ENCODE peak calls at places on chromosome 12, in seven cellular contexts. N, S, H, Q, P, B and E are unnamed samples.

GRCh38 chr12:401235-402126 is at the start of gene CCDC77:
- DNase-seq in N (peak), S (peak), H (peak), Q (peak), P (peak), B (peak), E (peak)

GRCh38 chr12:27226319-27226984 is 17.6 kb upstream of the STK38L start:
- DNase-seq in N (no peak), S (no peak), H (no peak), Q (no peak), P (no peak), B (no peak), E (no peak)

GRCh38 chr12:29831173-29831572 is 47.4 kb upstream of the TMTC1 start:
- DNase-seq in N (no peak), S (no peak), H (no peak), Q (no peak), P (no peak), B (no peak), E (no peak)

GRCh38 chr12:47832263-47832933 is 12.7 kb upstream of the HDAC7 start:
- DNase-seq in N (peak), S (no peak), H (no peak), Q (no peak), P (no peak), B (no peak), E (no peak)

GRCh38 chr12:95607642-95608041 is 56.4 kb upstream of the USP44 start:
- DNase-seq in N (no peak), S (peak), H (no peak), Q (no peak), P (no peak), B (no peak), E (no peak)

GRCh38 chr12:3437986-3438385 is 53.0 kb upstream of the PRMT8 start:
- DNase-seq in N (no peak), S (no peak), H (no peak), Q (no peak), P (no peak), B (peak), E (no peak)

GRCh38 chr12:50984899-50985298 is 32.6 kb downstream of the HIGD1C start:
- DNase-seq in N (no peak), S (no peak), H (no peak), Q (no peak), P (no peak), B (no peak), E (no peak)

GRCh38 chr12:18382486-18382885 is 121.2 kb downstream of the PIK3C2G start:
- DNase-seq in N (no peak), S (no peak), H (no peak), Q (no peak), P (no peak), B (no peak), E (no peak)

GRCh38 chr12:88577537-88577936 is 2.7 kb downstream of the KITLG start:
- DNase-seq in N (no peak), S (no peak), H (no peak), Q (no peak), P (no peak), B (no peak), E (no peak)

GRCh38 chr12:85855305-85855704 is 18.8 kb upstream of the NTS start:
- DNase-seq in N (no peak), S (no peak), H (no peak), Q (no peak), P (no peak), B (no peak), E (no peak)

GRCh38 chr12:42204819-42205218 is 33.2 kb downstream of the YAF2 start:
- DNase-seq in N (no peak), S (no peak), H (no peak), Q (no peak), P (no peak), B (no peak), E (no peak)

GRCh38 chr12:12273291-12273957 is 6.6 kb upstream of the LRP6 start:
- DNase-seq in N (no peak), S (no peak), H (no peak), Q (no peak), P (no peak), B (no peak), E (no peak)

GRCh38 chr12:101670007-101670671 is 27.3 kb upstream of the CHPT1 start:
- DNase-seq in N (no peak), S (peak), H (no peak), Q (no peak), P (no peak), B (no peak), E (peak)

GRCh38 chr12:113684908-113685512 is 213.3 kb upstream of the LHX5 start:
- DNase-seq in N (no peak), S (no peak), H (no peak), Q (no peak), P (no peak), B (no peak), E (no peak)

GRCh38 chr12:66753810-66754209 is 74.9 kb upstream of the GRIP1 start:
- DNase-seq in N (no peak), S (no peak), H (no peak), Q (no peak), P (no peak), B (no peak), E (no peak)

GRCh38 chr12:24415934-24416333 is 466.5 kb upstream of the SOX5 start:
- DNase-seq in N (no peak), S (no peak), H (no peak), Q (no peak), P (no peak), B (no peak), E (no peak)

GRCh38 chr12:32039341-32039740 is 67.3 kb upstream of the BICD1 start:
- DNase-seq in N (no peak), S (no peak), H (no peak), Q (no peak), P (no peak), B (no peak), E (no peak)

GRCh38 chr12:27751386-27752047 is 28.5 kb upstream of the KLHL42 start:
- DNase-seq in N (no peak), S (peak), H (no peak), Q (no peak), P (no peak), B (no peak), E (no peak)

GRCh38 chr12:5124401-5124800 is 80.7 kb downstream of the KCNA5 start:
- DNase-seq in N (no peak), S (peak), H (no peak), Q (no peak), P (no peak), B (no peak), E (no peak)

GRCh38 chr12:85466906-85467305 is 186.9 kb downstream of the ALX1 start:
- DNase-seq in N (no peak), S (no peak), H (no peak), Q (no peak), P (no peak), B (no peak), E (no peak)

GRCh38 chr12:38653650-38654049 is 251.7 kb downstream of the CPNE8 start:
- DNase-seq in N (no peak), S (no peak), H (no peak), Q (no peak), P (no peak), B (no peak), E (no peak)

GRCh38 chr12:112971248-112971647 is 7.1 kb upstream of the OAS2 start:
- DNase-seq in N (no peak), S (no peak), H (no peak), Q (no peak), P (no peak), B (no peak), E (no peak)

GRCh38 chr12:83010169-83010804 is 323.6 kb downstream of the TMTC2 start:
- DNase-seq in N (no peak), S (no peak), H (no peak), Q (no peak), P (no peak), B (no peak), E (no peak)

GRCh38 chr12:89684131-89684530 is 24.5 kb downstream of the ATP2B1 start:
- DNase-seq in N (no peak), S (no peak), H (no peak), Q (no peak), P (no peak), B (no peak), E (no peak)

GRCh38 chr12:40171501-40171900 is 53.3 kb upstream of the LRRK2 start:
- DNase-seq in N (no peak), S (no peak), H (no peak), Q (no peak), P (no peak), B (no peak), E (no peak)

GRCh38 chr12:118418385-118419057 is 42.2 kb downstream of the SUDS3 start:
- DNase-seq in N (no peak), S (no peak), H (no peak), Q (no peak), P (no peak), B (no peak), E (no peak)

DNA sequence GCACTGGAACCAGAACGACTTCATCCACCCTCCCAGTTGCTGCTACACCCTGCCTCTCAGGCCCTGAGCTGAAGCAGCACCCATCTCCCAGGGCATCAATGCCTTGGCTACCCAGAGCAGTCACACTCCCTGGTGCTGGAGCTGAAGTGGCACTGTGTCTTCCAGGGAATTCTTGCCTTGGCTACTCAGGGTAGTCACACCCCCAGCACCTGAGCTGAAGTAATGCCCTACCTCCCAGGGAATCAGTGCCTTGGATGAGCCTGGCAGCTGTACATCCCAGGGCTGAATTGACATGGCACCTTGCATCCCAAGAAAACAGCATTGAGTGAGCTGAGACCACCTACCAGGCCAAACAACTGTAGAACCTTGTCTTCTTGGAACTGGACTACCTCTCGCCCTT is 41.2 kb upstream of the TSPAN11 start:
- DNase-seq in N (no peak), S (no peak), H (no peak), Q (no peak), P (no peak), B (no peak), E (no peak)
- TF ChIP-seq POLR2A in N (no peak), S (no peak), H (no peak), Q (no peak), P (no peak), B (no peak), E (no peak)

DNA sequence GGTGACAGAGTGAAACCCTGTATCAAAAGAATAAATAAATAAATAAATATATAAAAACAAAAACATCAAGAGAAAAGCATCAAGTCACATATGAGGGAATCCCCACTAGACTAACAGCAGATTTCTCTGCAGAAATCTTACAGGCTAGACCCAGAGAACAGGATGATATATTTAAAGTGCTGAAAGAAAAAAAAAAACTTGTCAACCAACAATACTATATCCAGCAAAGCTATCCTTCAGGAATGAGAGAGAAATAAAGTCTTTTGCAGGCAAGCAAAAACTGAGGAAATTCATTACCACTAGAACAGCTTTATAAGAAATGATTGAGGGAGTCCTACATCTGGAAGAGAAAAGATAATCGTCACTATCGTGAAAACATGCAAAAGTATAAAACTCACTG is 6.4 kb upstream of the SFSWAP start:
- DNase-seq in N (no peak), S (no peak), H (no peak), Q (no peak), P (no peak), B (no peak), E (no peak)
- TF ChIP-seq POLR2A in N (no peak), S (no peak), H (no peak), Q (no peak), P (no peak), B (no peak), E (no peak)

GRCh38 chr12:57536597-57536942 is 10.4 kb downstream of the DCTN2 start:
- DNase-seq in N (no peak), S (no peak), H (no peak), Q (no peak), P (no peak), B (no peak), E (no peak)

GRCh38 chr12:57533108-57533507 is 10.5 kb downstream of the MBD6 start:
- DNase-seq in N (no peak), S (no peak), H (no peak), Q (no peak), P (no peak), B (no peak), E (no peak)

GRCh38 chr12:57534250-57534649 is 11.6 kb downstream of the MBD6 start:
- DNase-seq in N (no peak), S (no peak), H (no peak), Q (no peak), P (no peak), B (no peak), E (no peak)

GRCh38 chr12:57534991-57535543 is 11.9 kb downstream of the DCTN2 start:
- DNase-seq in N (no peak), S (no peak), H (no peak), Q (no peak), P (no peak), B (no peak), E (no peak)

GRCh38 chr12:57535764-57536596 is 11.0 kb downstream of the DCTN2 start:
- DNase-seq in N (no peak), S (no peak), H (no peak), Q (no peak), P (no peak), B (no peak), E (no peak)
- TF ChIP-seq POLR2A in N (no peak), S (no peak), H (no peak), Q (no peak), P (no peak), B (no peak), E (no peak)

GRCh38 chr12:63668028-63668799 is at the start of gene DPY19L2:
- DNase-seq in N (peak), S (peak), H (no peak), Q (peak), P (peak), B (peak), E (peak)
- TF ChIP-seq POLR2A in N (no peak), S (peak), H (no peak), Q (no peak), P (no peak), B (no peak), E (peak)

GRCh38 chr12:56162468-56163290 is 4.5 kb downstream of the MYL6 start:
- DNase-seq in N (no peak), S (no peak), H (no peak), Q (no peak), P (no peak), B (no peak), E (no peak)
- TF ChIP-seq POLR2A in N (no peak), S (no peak), H (peak), Q (peak), P (no peak), B (no peak), E (no peak)

GRCh38 chr12:93403988-93404803 is 26.5 kb downstream of the NUDT4 start:
- DNase-seq in N (no peak), S (no peak), H (no peak), Q (no peak), P (no peak), B (no peak), E (no peak)

GRCh38 chr12:93404961-93405849 is 27.5 kb downstream of the NUDT4 start:
- DNase-seq in N (no peak), S (no peak), H (no peak), Q (no peak), P (no peak), B (no peak), E (no peak)

GRCh38 chr12:93397412-93397811 is 19.7 kb downstream of the NUDT4 start:
- DNase-seq in N (no peak), S (no peak), H (no peak), Q (no peak), P (no peak), B (no peak), E (no peak)

GRCh38 chr12:93407283-93407962 is 29.7 kb downstream of the NUDT4 start:
- DNase-seq in N (no peak), S (no peak), H (no peak), Q (no peak), P (no peak), B (no peak), E (no peak)

GRCh38 chr12:93402333-93403311 is 24.9 kb downstream of the NUDT4 start:
- DNase-seq in N (no peak), S (no peak), H (no peak), Q (no peak), P (no peak), B (no peak), E (no peak)
- TF ChIP-seq POLR2A in N (no peak), S (no peak), H (no peak), Q (no peak), P (no peak), B (no peak), E (no peak)

DNA sequence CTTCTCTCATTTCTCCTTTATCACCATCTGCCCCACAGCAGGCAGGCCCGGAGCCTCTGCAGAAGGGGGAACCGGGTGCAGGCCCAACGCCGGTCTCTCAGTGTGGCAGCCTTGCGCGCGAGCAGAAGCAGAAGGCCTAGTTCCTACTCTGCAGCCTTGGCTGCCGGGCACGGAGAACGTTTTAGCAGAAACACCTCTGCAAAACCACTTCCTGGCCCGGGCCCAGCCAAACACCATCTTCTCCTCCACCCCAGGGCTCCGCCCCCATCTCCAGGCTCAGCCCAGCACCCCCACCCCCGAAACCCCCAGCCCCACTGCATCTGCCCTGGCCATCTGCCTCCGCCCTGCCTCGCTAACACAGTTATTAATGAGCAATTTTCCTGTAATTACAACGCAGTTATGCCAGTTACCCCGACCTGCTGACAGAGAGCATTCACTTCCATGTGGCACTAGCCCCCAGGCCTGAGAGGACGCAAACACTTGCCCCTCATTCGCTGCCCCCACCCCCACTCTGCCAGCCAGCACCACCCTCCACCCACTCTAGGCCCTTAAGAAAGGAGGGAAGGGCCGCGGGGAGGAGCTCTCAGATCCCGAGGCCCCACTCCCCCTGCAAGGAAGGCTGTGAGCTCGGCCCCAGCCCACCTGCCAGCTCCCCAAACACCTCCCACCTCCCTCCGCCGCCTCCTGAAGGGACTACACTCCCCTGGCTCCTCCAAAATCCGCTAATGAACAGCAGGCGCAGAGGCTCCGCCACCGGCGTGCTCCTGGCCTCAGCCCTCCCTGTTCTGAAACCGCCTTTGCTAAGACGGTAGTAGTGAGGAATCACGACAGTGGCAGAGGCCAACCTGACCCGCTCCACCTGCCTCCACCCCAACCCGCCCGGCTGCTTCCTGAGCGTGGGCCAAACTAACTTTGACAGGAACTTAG is 44.7 kb upstream of the FBRSL1 start:
- DNase-seq in N (peak), S (no peak), H (peak), Q (peak), P (no peak), B (no peak), E (no peak)
- TF ChIP-seq POLR2A in N (no peak), S (no peak), H (peak), Q (no peak), P (no peak), B (no peak), E (no peak)

DNA sequence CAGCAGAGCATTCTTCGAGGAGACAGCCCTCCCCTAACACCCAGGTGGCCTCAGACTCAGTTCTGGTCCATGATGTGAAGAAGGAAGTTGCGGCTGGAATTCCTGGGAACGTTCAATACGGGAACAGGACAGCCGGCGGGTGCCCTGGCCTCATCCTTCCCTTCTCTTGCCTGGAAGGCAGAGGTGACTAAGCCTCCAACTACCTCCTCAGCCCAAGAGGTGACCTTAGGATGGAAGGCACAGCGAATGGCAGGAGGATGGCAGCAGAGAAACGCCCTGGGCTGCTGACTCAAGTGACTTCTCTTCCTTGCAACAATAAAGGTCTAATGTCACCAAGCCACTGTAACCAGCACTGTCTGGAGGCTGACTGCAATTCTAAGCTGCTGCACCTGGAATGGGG is 36.1 kb downstream of the DHX37 start:
- DNase-seq in N (no peak), S (no peak), H (peak), Q (no peak), P (no peak), B (no peak), E (no peak)
- TF ChIP-seq POLR2A in N (no peak), S (no peak), H (no peak), Q (no peak), P (no peak), B (no peak), E (no peak)

DNA sequence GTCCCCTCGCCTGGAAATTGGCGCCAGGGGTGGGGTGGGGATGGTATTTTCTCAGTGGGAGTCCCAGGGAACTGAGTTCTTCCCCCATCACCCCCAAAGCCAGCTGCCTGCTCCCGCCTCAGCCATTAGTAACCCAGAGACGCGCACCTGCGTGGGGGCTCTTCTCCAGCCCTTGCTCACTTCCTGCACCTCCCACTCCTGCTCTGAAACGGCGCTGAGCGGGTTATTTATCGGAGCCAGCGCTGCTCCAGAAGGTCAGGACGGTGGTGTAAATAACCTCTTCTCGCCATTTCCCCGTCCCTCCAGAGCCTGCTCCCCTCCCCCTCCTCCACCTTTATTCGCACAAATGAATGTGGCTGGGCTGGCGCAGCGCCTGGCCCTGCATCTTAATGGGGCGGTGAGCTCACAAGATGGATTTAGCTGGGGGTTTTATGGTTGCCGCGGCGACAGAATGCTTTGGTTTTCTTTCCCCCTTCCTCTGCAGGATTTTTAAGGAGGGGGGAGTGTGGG is 12.2 kb downstream of the GPR84 start:
- DNase-seq in N (no peak), S (peak), H (no peak), Q (peak), P (no peak), B (no peak), E (no peak)
- TF ChIP-seq POLR2A in N (no peak), S (peak), H (no peak), Q (no peak), P (no peak), B (no peak), E (no peak)

GRCh38 chr12:130871286-130872178 is at the start of gene RAN:
- DNase-seq in N (peak), S (peak), H (peak), Q (peak), P (peak), B (peak), E (peak)
- TF ChIP-seq POLR2A in N (no peak), S (peak), H (peak), Q (peak), P (peak), B (no peak), E (peak)